ENCODE peak calls at places on chromosomes 12 and 14, in six cellular contexts. Q is MM.1S, E is AG10803, Y is mesendoderm, K is tibial artery, L is IMR-90. O is an unnamed sample.

GRCh38 chr12:82359115-82359478 is 768 bp downstream of the METTL25 start:
- DNase-seq in Q (peak; percentile 12), E (peak; percentile 8), Y (peak; percentile 40), K (no peak), L (no peak), O (peak; percentile 25)

GRCh38 chr14:59627011-59627520 is 50.5 kb upstream of the CCDC175 start:
- DNase-seq in Q (no peak), E (no peak), Y (no peak), K (no peak), L (no peak), O (no peak)

GRCh38 chr14:74614508-74615495 is 2.8 kb upstream of the LTBP2 start:
- DNase-seq in Q (no peak), E (peak; percentile 57), Y (no peak), K (no peak), L (no peak), O (no peak)

GRCh38 chr14:64092338-64092737 is 201.8 kb downstream of the ESR2 start:
- DNase-seq in Q (no peak), E (no peak), Y (no peak), K (no peak), L (no peak), O (no peak)

GRCh38 chr12:94070520-94070919 is 77.9 kb upstream of the PLXNC1 start:
- DNase-seq in Q (no peak), E (no peak), Y (no peak), K (no peak), L (no peak), O (no peak)

GRCh38 chr14:95862243-95862642 is 14.4 kb upstream of the TUNAR start:
- DNase-seq in Q (no peak), E (no peak), Y (peak; percentile 63), K (no peak), L (peak; percentile 12), O (no peak)

GRCh38 chr12:31279525-31279924 is 46.4 kb downstream of the SINHCAF start:
- DNase-seq in Q (no peak), E (no peak), Y (no peak), K (no peak), L (no peak), O (no peak)

GRCh38 chr14:28303248-28303647 is 463.3 kb upstream of the FOXG1 start:
- DNase-seq in Q (no peak), E (no peak), Y (no peak), K (no peak), L (no peak), O (no peak)

GRCh38 chr14:61466249-61466904 is 145.0 kb downstream of the PRKCH start:
- DNase-seq in Q (no peak), E (peak; percentile 96), Y (peak; percentile 87), K (peak; percentile 78), L (peak; percentile 98), O (peak; percentile 87)

GRCh38 chr14:105529506-105530445 is 3.4 kb downstream of the TMEM121 start:
- DNase-seq in Q (no peak), E (no peak), Y (no peak), K (peak; percentile 66), L (no peak), O (peak; percentile 37)

GRCh38 chr14:86654558-86655184 is 1124.7 kb downstream of the FLRT2 start:
- DNase-seq in Q (peak; percentile 35), E (peak; percentile 7), Y (peak; percentile 83), K (no peak), L (peak; percentile 26), O (peak; percentile 62)

DNA sequence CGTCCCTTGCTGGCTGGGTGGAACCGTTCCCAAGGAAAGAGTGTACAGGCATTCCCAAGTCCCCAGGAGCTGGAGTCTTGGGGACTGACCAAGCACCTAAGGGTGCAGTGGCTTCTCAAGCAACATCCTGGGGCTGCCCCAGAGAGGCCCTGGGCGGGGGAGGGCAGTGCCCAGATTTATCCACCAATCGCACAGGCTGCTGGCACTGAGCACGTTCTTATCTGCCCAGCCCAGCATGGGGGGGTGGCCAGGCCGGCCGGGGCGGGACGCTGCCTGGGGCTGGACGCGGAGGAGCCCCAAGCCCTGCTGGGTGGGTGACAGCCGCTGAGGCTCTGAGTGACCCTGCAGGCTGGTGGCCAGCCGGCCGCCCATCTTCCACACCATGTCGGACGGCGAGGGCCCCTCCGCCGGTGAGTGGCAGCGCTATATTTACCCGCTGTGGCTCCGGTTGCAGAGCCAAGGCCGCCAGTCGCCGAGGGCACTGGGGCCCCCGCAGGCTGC is 53.4 kb downstream of the CYP46A1 start:
- DNase-seq in Q (no peak), E (peak; percentile 11), Y (no peak), K (peak; percentile 89), L (no peak), O (peak; percentile 82)
- H3K4me3 ChIP-seq in Q (no peak overlapping the region), E (no peak overlapping the region), Y (no peak overlapping the region), K (peak overlapping the region; percentile 63), L (peak overlapping the region; percentile 43), O (peak overlapping the region; percentile 42)

DNA sequence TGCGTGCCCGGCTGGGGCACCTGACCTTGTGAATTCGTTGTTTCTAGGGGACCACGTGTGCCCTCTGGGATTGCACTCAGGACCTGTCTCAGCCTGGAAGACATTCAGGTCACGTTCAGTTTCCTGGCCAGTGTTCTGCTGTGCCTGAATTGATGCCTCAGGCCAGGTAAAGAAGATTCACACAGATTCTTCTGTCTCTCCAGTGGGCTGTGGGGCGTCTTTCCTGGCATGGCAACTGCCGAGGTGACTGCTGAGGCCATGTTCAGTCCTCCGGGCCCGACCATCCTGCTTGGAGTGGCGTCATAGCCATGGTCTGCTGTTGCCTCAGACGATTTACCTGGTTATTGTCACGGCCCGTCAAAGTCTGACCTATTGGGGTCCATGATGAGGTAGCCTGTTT is 13.5 kb downstream of the ZNF605 start:
- DNase-seq in Q (no peak), E (no peak), Y (no peak), K (peak; percentile 51), L (no peak), O (no peak)
- H3K4me3 ChIP-seq in Q (no peak overlapping the region), E (no peak overlapping the region), Y (no peak overlapping the region), K (no peak overlapping the region), L (no peak overlapping the region), O (no peak overlapping the region)

GRCh38 chr12:54412348-54412747 is 6.7 kb downstream of the ITGA5 start:
- DNase-seq in Q (no peak), E (no peak), Y (no peak), K (peak; percentile 69), L (no peak), O (no peak)
- H3K4me3 ChIP-seq in Q (no peak overlapping the region), E (peak overlapping the region; percentile 13), Y (no peak overlapping the region), K (peak overlapping the region; percentile 83), L (no peak overlapping the region), O (no peak overlapping the region)

GRCh38 chr14:100069161-100069800 is 4.1 kb downstream of the EVL start:
- DNase-seq in Q (no peak), E (no peak), Y (no peak), K (no peak), L (no peak), O (no peak)
- H3K4me3 ChIP-seq in Q (no peak overlapping the region), E (no peak overlapping the region), Y (no peak overlapping the region), K (no peak overlapping the region), L (no peak overlapping the region), O (no peak overlapping the region)